ENCODE peak calls at places on chromosomes 2 and 18, in five cellular contexts. F is HTR-8/SVneo, Y is PC-9, D is GM04504, J is NCI-H2029. A is an unnamed sample.

GRCh38 chr2:3460161-3460560 is 59.2 kb downstream of the ADI1 start:
- DNase-seq in F (no peak), J (no peak), Y (no peak), D (no peak), A (no peak)

GRCh38 chr2:136399667-136400316 is 281.8 kb upstream of the CXCR4 start:
- DNase-seq in F (no peak), Y (no peak), D (no peak), J (no peak), A (peak)

GRCh38 chr2:110796724-110797301 is 64.4 kb downstream of the ACOXL start:
- DNase-seq in Y (no peak), D (no peak), J (no peak), F (no peak), A (no peak)

GRCh38 chr2:50443868-50444267 is 588.1 kb downstream of the NRXN1 start:
- DNase-seq in J (no peak), D (no peak), Y (no peak), F (no peak), A (no peak)

GRCh38 chr18:24584777-24585176 is 124.3 kb downstream of the HRH4 start:
- DNase-seq in J (no peak), D (no peak), Y (no peak), F (no peak), A (no peak)

GRCh38 chr18:49399003-49399402 is 61.4 kb downstream of the DYM start:
- DNase-seq in F (no peak), Y (no peak), D (peak), J (no peak), A (peak)

GRCh38 chr2:69742170-69742952 is 427 bp downstream of the ANXA4 start:
- DNase-seq in Y (peak), F (peak), D (no peak), J (no peak), A (no peak)

GRCh38 chr18:10032331-10032979 is 118.6 kb downstream of the VAPA start:
- DNase-seq in J (no peak), F (no peak), D (no peak), Y (no peak), A (no peak)

GRCh38 chr2:2719781-2720180 is 388.7 kb upstream of the MYT1L start:
- DNase-seq in D (no peak), F (no peak), J (no peak), Y (no peak), A (no peak)

GRCh38 chr2:54207666-54208195 is 48.3 kb downstream of the TSPYL6 start:
- DNase-seq in Y (no peak), F (no peak), J (no peak), D (no peak), A (no peak)

GRCh38 chr2:179355881-179356280 is 91.2 kb upstream of the SESTD1 start:
- DNase-seq in J (no peak), Y (no peak), D (no peak), F (no peak), A (no peak)

GRCh38 chr2:182668671-182669070 is 47.4 kb upstream of the DNAJC10 start:
- DNase-seq in Y (peak), F (no peak), D (no peak), J (peak), A (no peak)

GRCh38 chr2:74532222-74532621 is 2.5 kb downstream of the HTRA2 start:
- DNase-seq in D (no peak), F (no peak), J (no peak), Y (no peak), A (peak)

GRCh38 chr18:22817844-22818243 is 115.3 kb upstream of the RBBP8 start:
- DNase-seq in F (no peak), D (no peak), Y (no peak), J (no peak), A (no peak)

GRCh38 chr18:38077219-38077618 is 511.6 kb upstream of the CELF4 start:
- DNase-seq in J (no peak), F (no peak), D (no peak), Y (no peak), A (peak)

GRCh38 chr2:184824597-184824996 is 226.3 kb downstream of the ZNF804A start:
- DNase-seq in D (no peak), Y (no peak), J (no peak), F (no peak), A (no peak)

GRCh38 chr2:26470601-26471260 is 7.2 kb downstream of the OTOF start:
- DNase-seq in J (no peak), D (no peak), F (no peak), Y (no peak), A (no peak)

GRCh38 chr18:49651033-49651432 is 89.2 kb downstream of the LIPG start:
- DNase-seq in J (no peak), F (no peak), D (no peak), Y (no peak), A (no peak)

GRCh38 chr18:5058768-5059539 is 138.1 kb downstream of the AKAIN1 start:
- DNase-seq in Y (no peak), D (no peak), F (no peak), J (no peak), A (peak)

GRCh38 chr18:22545091-22545795 is 127.5 kb upstream of the CTAGE1 start:
- DNase-seq in J (no peak), F (no peak), D (no peak), Y (no peak), A (no peak)

GRCh38 chr2:240567137-240567871 is 980 bp upstream of the RNPEPL1 start:
- DNase-seq in D (no peak), F (no peak), Y (no peak), J (peak), A (no peak)

GRCh38 chr2:96225016-96225533 is 16.4 kb upstream of the STARD7 start:
- DNase-seq in D (no peak), J (no peak), F (no peak), Y (no peak), A (peak)

GRCh38 chr18:9838144-9838877 is 47.5 kb upstream of the TXNDC2 start:
- DNase-seq in D (peak), F (no peak), J (peak), Y (peak), A (no peak)

GRCh38 chr2:173370198-173370597 is 15.5 kb downstream of the CDCA7 start:
- DNase-seq in F (no peak), J (no peak), Y (no peak), D (no peak), A (no peak)

GRCh38 chr2:113240150-113240914 is 38.4 kb downstream of the PAX8 start:
- DNase-seq in J (peak), Y (peak), F (peak), D (peak), A (no peak)

GRCh38 chr18:63762518-63762917 is 12.7 kb upstream of the SERPINB7 start:
- DNase-seq in F (peak), J (no peak), D (peak), Y (no peak), A (no peak)